ENCODE peak calls at places on chromosomes 5 and 9, in six cellular contexts. V is IMR-90; J is body of pancreas; C is stimulated activated CD8-positive, alpha-beta memory T cell treated with anti-CD3 and anti-CD28 coated beads, Interleukin-4, amount 100 ng/mL, for 4 hours; U is GM13976; S is activated CD4-positive, alpha-beta T cell treated with anti-CD3 and anti-CD28 coated beads for 36 hours. H is an unnamed sample.

GRCh38 chr5:126857472-126858410 is 80.8 kb downstream of the LMNB1 start:
- DNase-seq in V (peak), J (no peak), C (no peak), U (no peak), S (no peak), H (no peak)

GRCh38 chr9:96255698-96256097 is 46.3 kb downstream of the HSD17B3 start:
- DNase-seq in V (no peak), J (no peak), C (no peak), U (no peak), S (no peak), H (no peak)

GRCh38 chr5:55338092-55338613 is 30.4 kb downstream of the MTREX start:
- DNase-seq in V (peak), J (no peak), C (no peak), U (no peak), S (no peak), H (no peak)

GRCh38 chr9:100011062-100011681 is 87.6 kb downstream of the ERP44 start:
- DNase-seq in V (peak), J (peak), C (peak), U (peak), S (peak), H (no peak)

GRCh38 chr9:72586388-72587160 is 65.2 kb downstream of the TMC1 start:
- DNase-seq in V (peak), J (no peak), C (no peak), U (no peak), S (peak), H (no peak)

GRCh38 chr5:76252437-76252836 is 150.6 kb upstream of the IQGAP2 start:
- DNase-seq in V (no peak), J (no peak), C (no peak), U (no peak), S (no peak), H (no peak)

GRCh38 chr5:139636207-139636792 is 11.8 kb upstream of the CXXC5 start:
- DNase-seq in V (no peak), J (peak), C (peak), U (peak), S (peak), H (no peak)

GRCh38 chr5:2206244-2207108 is 323.8 kb upstream of the IRX4 start:
- DNase-seq in V (no peak), J (no peak), C (no peak), U (no peak), S (no peak), H (no peak)

GRCh38 chr5:36403601-36404311 is 102.1 kb upstream of the RANBP3L start:
- DNase-seq in V (peak), J (peak), C (no peak), U (no peak), S (no peak), H (no peak)

GRCh38 chr5:179180921-179181645 is 120.9 kb downstream of the ZNF354C start:
- DNase-seq in V (no peak), J (no peak), C (no peak), U (no peak), S (no peak), H (no peak)

GRCh38 chr9:111627260-111627963 is 3.7 kb upstream of the DNAJC25 start:
- DNase-seq in V (no peak), J (no peak), C (no peak), U (no peak), S (no peak), H (no peak)

GRCh38 chr9:71830929-71831328 is 62.6 kb upstream of the CEMIP2 start:
- DNase-seq in V (no peak), J (no peak), C (no peak), U (no peak), S (no peak), H (no peak)

GRCh38 chr5:61052870-61053269 is 107.9 kb downstream of the NDUFAF2 start:
- DNase-seq in V (peak), J (no peak), C (no peak), U (no peak), S (peak), H (no peak)

GRCh38 chr5:133041910-133042309 is 9.9 kb upstream of the HSPA4 start:
- DNase-seq in V (peak), J (no peak), C (no peak), U (no peak), S (no peak), H (no peak)

GRCh38 chr5:74454263-74455030 is 186.1 kb downstream of the ENC1 start:
- DNase-seq in V (no peak), J (no peak), C (no peak), U (no peak), S (no peak), H (no peak)

GRCh38 chr5:56481998-56482698 is 249.0 kb upstream of the ANKRD55 start:
- DNase-seq in V (no peak), J (no peak), C (no peak), U (peak), S (no peak), H (no peak)

GRCh38 chr5:107982703-107983425 is 312.1 kb upstream of the EFNA5 start:
- DNase-seq in V (no peak), J (no peak), C (no peak), U (no peak), S (no peak), H (no peak)

GRCh38 chr5:74598731-74599624 is 41.5 kb downstream of the ENC1 start:
- DNase-seq in V (peak), J (peak), C (no peak), U (no peak), S (no peak), H (no peak)

GRCh38 chr9:115211413-115212204 is 93.7 kb upstream of the TNC start:
- DNase-seq in V (peak), J (no peak), C (no peak), U (no peak), S (no peak), H (no peak)

GRCh38 chr5:74641778-74642542 is 1.4 kb upstream of the ENC1 start:
- DNase-seq in V (peak), J (peak), C (no peak), U (peak), S (peak), H (no peak)

GRCh38 chr5:132655821-132656773 is 1.9 kb upstream of the IL13 start:
- DNase-seq in V (no peak), J (no peak), C (no peak), U (peak), S (peak), H (no peak)

GRCh38 chr5:57684299-57684702 is 201.7 kb upstream of the ACTBL2 start:
- DNase-seq in V (no peak), J (no peak), C (no peak), U (no peak), S (no peak), H (no peak)

GRCh38 chr5:125470503-125470902 is 724.1 kb upstream of the ZNF608 start:
- DNase-seq in V (no peak), J (no peak), C (no peak), U (no peak), S (no peak), H (no peak)

GRCh38 chr9:94150279-94150828 is 66.1 kb downstream of the PTPDC1 start:
- DNase-seq in V (no peak), J (no peak), C (no peak), U (no peak), S (no peak), H (no peak)

GRCh38 chr5:30505014-30505886 is 688.2 kb upstream of the CDH6 start:
- DNase-seq in V (peak), J (no peak), C (no peak), U (no peak), S (no peak), H (no peak)